ENCODE peak calls at places on chromosomes 2 and 18, in seven cellular contexts. L, O, S, Z, M, X and C are unnamed samples.

GRCh38 chr18:3248670-3249359 is 1.2 kb downstream of the MYL12A start:
- DNase-seq in L (peak), O (peak), S (peak), Z (peak), M (no peak), X (no peak), C (peak)

GRCh38 chr2:72923833-72924352 is 6.6 kb downstream of the EMX1 start:
- DNase-seq in L (no peak), O (no peak), S (no peak), Z (peak), M (peak), X (no peak), C (no peak)

GRCh38 chr2:240987588-240987987 is 10.8 kb upstream of the SNED1 start:
- DNase-seq in L (no peak), O (no peak), S (peak), Z (peak), M (no peak), X (no peak), C (no peak)

GRCh38 chr2:138779451-138780440 is at the start of gene NXPH2:
- DNase-seq in L (no peak), O (peak), S (no peak), Z (no peak), M (no peak), X (no peak), C (no peak)

GRCh38 chr2:6967301-6967700 is 50.1 kb downstream of the RNF144A start:
- DNase-seq in L (no peak), O (no peak), S (no peak), Z (no peak), M (no peak), X (no peak), C (no peak)

GRCh38 chr18:12033643-12034025 is 52.3 kb downstream of the IMPA2 start:
- DNase-seq in L (no peak), O (no peak), S (no peak), Z (no peak), M (no peak), X (no peak), C (no peak)

GRCh38 chr2:113010088-113010487 is 4.8 kb downstream of the IL36A start:
- DNase-seq in L (no peak), O (peak), S (no peak), Z (no peak), M (no peak), X (no peak), C (no peak)

GRCh38 chr2:14363137-14363536 is 269.4 kb upstream of the LRATD1 start:
- DNase-seq in L (no peak), O (no peak), S (no peak), Z (no peak), M (no peak), X (no peak), C (no peak)

GRCh38 chr2:36500072-36500471 is 97.9 kb downstream of the FEZ2 start:
- DNase-seq in L (no peak), O (no peak), S (no peak), Z (no peak), M (no peak), X (no peak), C (no peak)

GRCh38 chr2:203279288-203279687 is 40.5 kb downstream of the CYP20A1 start:
- DNase-seq in L (no peak), O (peak), S (no peak), Z (no peak), M (no peak), X (no peak), C (no peak)

GRCh38 chr2:127157651-127158460 is 50.9 kb upstream of the BIN1 start:
- DNase-seq in L (peak), O (no peak), S (no peak), Z (no peak), M (peak), X (no peak), C (peak)

GRCh38 chr2:45300026-45300750 is 290.9 kb upstream of the SIX2 start:
- DNase-seq in L (no peak), O (no peak), S (no peak), Z (peak), M (peak), X (no peak), C (no peak)

GRCh38 chr2:223066721-223067120 is 14.7 kb downstream of the KCNE4 start:
- DNase-seq in L (no peak), O (no peak), S (no peak), Z (no peak), M (no peak), X (no peak), C (no peak)

GRCh38 chr2:176848844-176849243 is 363.8 kb upstream of the HNRNPA3 start:
- DNase-seq in L (no peak), O (no peak), S (no peak), Z (no peak), M (no peak), X (no peak), C (no peak)

GRCh38 chr2:57890462-57890861 is 156.1 kb upstream of the VRK2 start:
- DNase-seq in L (no peak), O (peak), S (no peak), Z (no peak), M (no peak), X (no peak), C (no peak)

GRCh38 chr2:228798931-228799588 is 472.0 kb downstream of the PID1 start:
- DNase-seq in L (no peak), O (no peak), S (no peak), Z (peak), M (no peak), X (no peak), C (no peak)

GRCh38 chr2:12050381-12050780 is 303.9 kb downstream of the LPIN1 start:
- DNase-seq in L (peak), O (peak), S (no peak), Z (no peak), M (no peak), X (no peak), C (peak)

GRCh38 chr2:79219383-79219988 is 59.9 kb upstream of the REG3A start:
- DNase-seq in L (peak), O (peak), S (no peak), Z (peak), M (peak), X (no peak), C (peak)

GRCh38 chr2:170929686-170930050 is 615 bp downstream of the GORASP2 start:
- DNase-seq in L (peak), O (peak), S (peak), Z (peak), M (peak), X (peak), C (no peak)

GRCh38 chr2:133859578-133859977 is 291.3 kb upstream of the NCKAP5 start:
- DNase-seq in L (no peak), O (no peak), S (no peak), Z (no peak), M (no peak), X (no peak), C (no peak)

GRCh38 chr2:177264209-177264538 is 353 bp downstream of the NFE2L2 start:
- DNase-seq in L (peak), O (peak), S (no peak), Z (peak), M (peak), X (peak), C (peak)

GRCh38 chr2:44100351-44100750 is 68.3 kb upstream of the PPM1B start:
- DNase-seq in L (peak), O (peak), S (peak), Z (peak), M (peak), X (no peak), C (no peak)

GRCh38 chr2:108448678-108449409 is at the start of gene GCC2:
- DNase-seq in L (peak), O (peak), S (peak), Z (peak), M (peak), X (peak), C (peak)
- TF ChIP-seq POLR2A in L (peak), O (peak), S (peak), Z (peak), M (peak), X (peak), C (peak)

GRCh38 chr2:168642873-168643272 is 159.6 kb upstream of the NOSTRIN start:
- DNase-seq in L (no peak), O (no peak), S (no peak), Z (no peak), M (no peak), X (no peak), C (no peak)

GRCh38 chr2:168640039-168640438 is 162.4 kb upstream of the NOSTRIN start:
- DNase-seq in L (no peak), O (no peak), S (no peak), Z (no peak), M (no peak), X (no peak), C (no peak)

GRCh38 chr2:168643979-168644378 is 158.5 kb upstream of the NOSTRIN start:
- DNase-seq in L (no peak), O (no peak), S (no peak), Z (no peak), M (no peak), X (no peak), C (no peak)

GRCh38 chr2:168639501-168639900 is 162.9 kb upstream of the NOSTRIN start:
- DNase-seq in L (no peak), O (peak), S (peak), Z (peak), M (peak), X (peak), C (no peak)

DNA sequence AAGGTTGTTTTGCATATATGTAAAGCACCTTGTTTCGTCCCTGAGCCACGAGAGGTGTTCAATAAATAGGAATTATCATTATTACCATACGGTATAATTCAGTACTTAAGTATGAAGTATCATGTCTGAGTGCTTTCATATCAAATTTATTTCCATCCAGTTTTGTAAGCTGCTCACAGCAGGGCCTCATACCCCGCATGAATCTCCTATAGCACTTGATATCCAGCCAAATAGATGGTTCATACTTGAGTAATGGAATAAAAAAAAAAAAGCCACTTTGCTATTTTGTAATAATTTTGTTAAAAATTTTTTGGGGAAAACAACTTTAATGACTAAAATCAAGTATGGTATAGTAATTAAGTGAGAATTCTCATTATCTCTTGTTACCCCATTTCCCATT is 160.8 kb upstream of the NOSTRIN start:
- DNase-seq in L (no peak), O (no peak), S (no peak), Z (no peak), M (no peak), X (no peak), C (no peak)
- TF ChIP-seq POLR2A in L (no peak), O (no peak), S (no peak), Z (no peak), M (no peak), X (no peak), C (no peak)

GRCh38 chr2:42101641-42102605 is 54.1 kb downstream of the PKDCC start:
- DNase-seq in L (no peak), O (no peak), S (no peak), Z (peak), M (peak), X (peak), C (no peak)
- TF ChIP-seq POLR2A in L (no peak), O (no peak), S (no peak), Z (peak), M (no peak), X (no peak), C (no peak)

DNA sequence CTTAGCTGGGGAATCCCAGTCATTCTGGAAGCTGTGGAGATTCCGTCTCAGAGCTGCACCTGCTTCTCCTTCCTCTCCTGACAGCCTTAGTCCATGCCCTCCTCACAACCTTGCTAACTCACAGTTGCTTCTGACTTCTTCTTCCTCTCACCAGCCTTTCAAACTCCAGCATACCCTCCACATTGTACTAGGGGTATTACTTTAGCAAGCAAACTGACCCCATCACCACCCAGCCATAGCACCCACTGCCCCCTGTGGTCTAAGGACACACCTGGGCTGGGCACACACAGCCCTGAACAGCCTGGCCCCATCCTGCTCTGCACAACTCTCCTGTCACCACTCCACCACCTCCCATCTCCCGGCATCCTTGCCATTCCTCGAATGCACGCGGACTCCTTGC is 208.2 kb downstream of the FBXO15 start:
- DNase-seq in L (no peak), O (no peak), S (no peak), Z (no peak), M (no peak), X (no peak), C (no peak)
- TF ChIP-seq POLR2A in L (no peak), O (no peak), S (no peak), Z (no peak), M (no peak), X (no peak), C (no peak)

DNA sequence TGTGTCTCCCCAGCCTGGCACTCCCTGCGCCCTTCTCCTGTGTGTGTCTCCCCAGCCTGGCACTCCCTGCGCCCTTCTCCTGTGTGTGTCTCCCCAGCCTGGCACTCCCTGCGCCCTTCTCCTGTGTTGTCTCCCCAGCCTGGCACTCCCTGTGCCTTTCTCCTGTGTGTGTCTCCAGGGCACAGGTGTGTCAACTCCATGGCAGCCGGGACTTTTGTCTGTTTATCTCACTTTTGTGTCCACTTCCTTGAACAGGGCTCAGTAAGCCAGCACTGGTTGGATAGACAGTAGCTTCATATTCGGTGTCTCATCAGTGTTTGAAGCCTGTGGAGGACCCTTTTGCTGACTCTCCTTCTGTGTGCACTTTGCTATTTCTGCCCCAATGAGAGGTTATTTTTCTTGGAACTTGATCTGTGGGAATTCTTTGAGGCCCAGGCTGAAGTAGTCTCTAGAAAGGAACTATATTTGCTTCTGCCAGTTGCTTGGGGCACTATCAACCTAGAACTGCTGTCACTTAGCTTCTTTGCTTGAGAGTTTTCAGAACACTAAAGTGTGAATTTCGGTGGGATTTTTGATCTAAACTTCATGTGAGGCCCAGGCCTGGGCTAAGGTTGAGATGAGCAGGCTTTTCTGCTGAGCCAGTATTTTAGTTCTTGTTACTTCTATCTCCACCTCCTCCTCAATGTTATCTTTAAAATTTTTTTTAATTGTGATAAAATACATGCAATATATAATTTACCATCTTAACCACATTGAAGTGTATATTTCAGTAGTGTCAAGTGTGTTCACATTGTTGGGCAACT is 8.3 kb upstream of the ASB1 start:
- DNase-seq in L (no peak), O (no peak), S (no peak), Z (no peak), M (peak), X (no peak), C (no peak)
- TF ChIP-seq POLR2A in L (no peak), O (no peak), S (no peak), Z (no peak), M (no peak), X (no peak), C (no peak)

GRCh38 chr2:230940476-230940815 is 15.4 kb upstream of the GPR55 start:
- DNase-seq in L (no peak), O (no peak), S (no peak), Z (no peak), M (no peak), X (no peak), C (no peak)
- TF ChIP-seq POLR2A in L (no peak), O (no peak), S (no peak), Z (no peak), M (no peak), X (no peak), C (no peak)

GRCh38 chr2:215358312-215358845 is 46.5 kb downstream of the ATIC start:
- DNase-seq in L (no peak), O (no peak), S (no peak), Z (no peak), M (no peak), X (no peak), C (no peak)

GRCh38 chr2:215355801-215356200 is 43.9 kb downstream of the ATIC start:
- DNase-seq in L (no peak), O (no peak), S (no peak), Z (no peak), M (no peak), X (no peak), C (no peak)

GRCh38 chr2:215356334-215356947 is 44.6 kb downstream of the ATIC start:
- DNase-seq in L (no peak), O (no peak), S (no peak), Z (no peak), M (no peak), X (no peak), C (no peak)

GRCh38 chr2:215357660-215358059 is 45.8 kb downstream of the ATIC start:
- DNase-seq in L (no peak), O (no peak), S (no peak), Z (no peak), M (no peak), X (no peak), C (no peak)

DNA sequence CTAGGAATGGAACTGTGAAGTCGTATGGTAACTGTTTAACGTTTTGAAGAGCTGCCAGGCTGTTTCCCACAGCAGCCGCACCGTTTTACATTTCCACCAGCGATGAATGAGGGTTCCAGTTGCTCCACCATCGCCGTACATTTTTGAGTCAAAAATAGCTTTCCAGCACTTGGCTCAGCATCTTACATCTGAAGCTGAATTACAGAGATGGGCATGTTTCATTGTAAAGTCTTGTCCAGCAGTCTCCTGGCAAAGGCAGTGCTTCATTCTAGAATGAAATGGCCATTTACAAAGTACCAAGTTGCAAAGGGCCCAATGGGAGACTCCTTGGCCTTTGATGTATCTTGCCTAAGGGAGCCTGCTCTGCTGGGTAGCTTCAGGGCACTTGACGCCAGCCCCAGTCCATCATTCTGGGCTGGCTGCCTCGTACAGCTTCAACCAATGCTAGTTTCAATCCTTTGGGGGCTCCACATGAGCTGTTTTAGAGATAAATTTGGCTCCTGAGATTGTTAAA is 45.1 kb downstream of the ATIC start:
- DNase-seq in L (no peak), O (no peak), S (no peak), Z (no peak), M (no peak), X (no peak), C (no peak)
- TF ChIP-seq POLR2A in L (no peak), O (no peak), S (no peak), Z (no peak), M (no peak), X (no peak), C (no peak)

GRCh38 chr2:230012242-230012884 is 56.4 kb downstream of the SLC16A14 start:
- DNase-seq in L (no peak), O (no peak), S (no peak), Z (no peak), M (no peak), X (no peak), C (peak)

GRCh38 chr2:230019742-230020141 is 49.0 kb downstream of the SLC16A14 start:
- DNase-seq in L (no peak), O (no peak), S (no peak), Z (no peak), M (no peak), X (no peak), C (no peak)

GRCh38 chr2:230011617-230012016 is 57.1 kb downstream of the SLC16A14 start:
- DNase-seq in L (no peak), O (no peak), S (no peak), Z (no peak), M (no peak), X (no peak), C (no peak)

GRCh38 chr2:230018153-230018552 is 50.6 kb downstream of the SLC16A14 start:
- DNase-seq in L (no peak), O (peak), S (no peak), Z (no peak), M (no peak), X (no peak), C (no peak)

DNA sequence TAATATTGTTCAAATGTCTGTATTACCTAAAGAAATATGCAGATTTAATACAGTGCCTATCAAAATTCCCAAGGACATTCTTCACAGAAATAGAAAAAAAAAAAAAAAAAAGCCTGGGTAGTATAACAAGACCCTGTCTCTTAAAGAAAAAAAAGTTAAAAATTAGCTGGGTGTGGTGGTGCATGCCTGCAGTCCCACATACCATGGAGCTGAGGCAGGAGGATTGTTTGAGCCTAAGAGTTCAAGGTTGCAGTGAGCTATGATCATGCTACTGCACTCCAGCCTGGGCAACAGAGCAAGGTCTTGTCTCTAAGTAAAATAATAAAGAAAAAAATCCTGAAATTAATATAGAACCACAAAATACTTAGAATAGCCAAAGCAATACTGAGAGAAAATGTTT is 51.9 kb downstream of the SLC16A14 start:
- DNase-seq in L (no peak), O (no peak), S (no peak), Z (no peak), M (no peak), X (no peak), C (no peak)
- TF ChIP-seq POLR2A in L (no peak), O (no peak), S (no peak), Z (no peak), M (no peak), X (no peak), C (no peak)

GRCh38 chr2:38748857-38749804 is 2.0 kb downstream of the SRSF7 start:
- DNase-seq in L (peak), O (no peak), S (no peak), Z (no peak), M (no peak), X (no peak), C (no peak)
- TF ChIP-seq POLR2A in L (no peak), O (no peak), S (no peak), Z (no peak), M (no peak), X (no peak), C (no peak)